ENCODE peak calls at places on chromosomes 3 and 15, in four cellular contexts. One of them, this sample, is unnamed.

GRCh38 chr3:124119056-124119721 is 127.3 kb upstream of the ROPN1 start:
- DNase-seq in GM06990: no peak
- DNase-seq in DND-41: no peak
- DNase-seq in progenitor cell of endocrine pancreas: no peak
- DNase-seq in this sample: no peak

GRCh38 chr3:184335291-184335660 is 2.1 kb upstream of the FAM131A start:
- DNase-seq in GM06990: no peak
- DNase-seq in DND-41: no peak
- DNase-seq in progenitor cell of endocrine pancreas: no peak
- DNase-seq in this sample: peak; percentile 57

GRCh38 chr3:12994357-12994606 is 78.9 kb downstream of the IQSEC1 start:
- DNase-seq in GM06990: peak; percentile 52
- DNase-seq in DND-41: no peak
- DNase-seq in progenitor cell of endocrine pancreas: peak; percentile 28
- DNase-seq in this sample: peak; percentile 76

GRCh38 chr3:137116619-137117018 is 158.8 kb downstream of the IL20RB start:
- DNase-seq in GM06990: no peak
- DNase-seq in DND-41: no peak
- DNase-seq in progenitor cell of endocrine pancreas: no peak
- DNase-seq in this sample: no peak

GRCh38 chr15:36428102-36428845 is 151.2 kb upstream of the CDIN1 start:
- DNase-seq in GM06990: no peak
- DNase-seq in DND-41: no peak
- DNase-seq in progenitor cell of endocrine pancreas: no peak
- DNase-seq in this sample: no peak

GRCh38 chr3:111936967-111937366 is 41.9 kb upstream of the ABHD10 start:
- DNase-seq in GM06990: no peak
- DNase-seq in DND-41: no peak
- DNase-seq in progenitor cell of endocrine pancreas: no peak
- DNase-seq in this sample: no peak

GRCh38 chr3:53067571-53067970 is 21.7 kb upstream of the SFMBT1 start:
- DNase-seq in GM06990: no peak
- DNase-seq in DND-41: no peak
- DNase-seq in progenitor cell of endocrine pancreas: no peak
- DNase-seq in this sample: no peak

GRCh38 chr3:23760325-23760724 is 45.4 kb upstream of the UBE2E1 start:
- DNase-seq in GM06990: no peak
- DNase-seq in DND-41: no peak
- DNase-seq in progenitor cell of endocrine pancreas: no peak
- DNase-seq in this sample: no peak

GRCh38 chr3:70360985-70361384 is 48.5 kb upstream of the MDFIC2 start:
- DNase-seq in GM06990: peak; percentile 45
- DNase-seq in DND-41: no peak
- DNase-seq in progenitor cell of endocrine pancreas: no peak
- DNase-seq in this sample: peak; percentile 5

GRCh38 chr15:61841461-61841860 is 218.8 kb downstream of the VPS13C start:
- DNase-seq in GM06990: no peak
- DNase-seq in DND-41: no peak
- DNase-seq in progenitor cell of endocrine pancreas: no peak
- DNase-seq in this sample: no peak

GRCh38 chr3:11566916-11567315 is 76.8 kb downstream of the VGLL4 start:
- DNase-seq in GM06990: no peak
- DNase-seq in DND-41: no peak
- DNase-seq in progenitor cell of endocrine pancreas: no peak
- DNase-seq in this sample: no peak

GRCh38 chr15:71397377-71397776 is 282.1 kb downstream of the THSD4 start:
- DNase-seq in GM06990: no peak
- DNase-seq in DND-41: no peak
- DNase-seq in progenitor cell of endocrine pancreas: no peak
- DNase-seq in this sample: no peak

GRCh38 chr3:126186749-126187148 is 6.4 kb upstream of the ALDH1L1 start:
- DNase-seq in GM06990: no peak
- DNase-seq in DND-41: no peak
- DNase-seq in progenitor cell of endocrine pancreas: no peak
- DNase-seq in this sample: no peak

GRCh38 chr3:129123314-129124060 is 1.9 kb upstream of the RAB43 start:
- DNase-seq in GM06990: no peak
- DNase-seq in DND-41: no peak
- DNase-seq in progenitor cell of endocrine pancreas: no peak
- DNase-seq in this sample: no peak

GRCh38 chr3:46893146-46893748 is 15.7 kb downstream of the PTH1R start:
- DNase-seq in GM06990: no peak
- DNase-seq in DND-41: no peak
- DNase-seq in progenitor cell of endocrine pancreas: no peak
- DNase-seq in this sample: no peak

GRCh38 chr15:67504796-67505195 is 16.1 kb upstream of the C15orf61 start:
- DNase-seq in GM06990: no peak
- DNase-seq in DND-41: no peak
- DNase-seq in progenitor cell of endocrine pancreas: no peak
- DNase-seq in this sample: no peak

GRCh38 chr3:16362781-16363180 is 97.8 kb downstream of the OXNAD1 start:
- DNase-seq in GM06990: no peak
- DNase-seq in DND-41: no peak
- DNase-seq in progenitor cell of endocrine pancreas: no peak
- DNase-seq in this sample: no peak

GRCh38 chr3:122247825-122248185 is 64.3 kb downstream of the CASR start:
- DNase-seq in GM06990: peak; percentile 54
- DNase-seq in DND-41: no peak
- DNase-seq in progenitor cell of endocrine pancreas: no peak
- DNase-seq in this sample: no peak

GRCh38 chr3:72135636-72136035 is 350.7 kb upstream of the PROK2 start:
- DNase-seq in GM06990: no peak
- DNase-seq in DND-41: no peak
- DNase-seq in progenitor cell of endocrine pancreas: no peak
- DNase-seq in this sample: no peak

GRCh38 chr3:128804017-128804816 is 75.2 kb upstream of the ACAD9 start:
- DNase-seq in GM06990: peak; percentile 71
- DNase-seq in DND-41: peak; percentile 81
- DNase-seq in progenitor cell of endocrine pancreas: no peak
- DNase-seq in this sample: peak; percentile 84

GRCh38 chr3:124759666-124760401 is 29.6 kb downstream of the UMPS start:
- DNase-seq in GM06990: no peak
- DNase-seq in DND-41: no peak
- DNase-seq in progenitor cell of endocrine pancreas: no peak
- DNase-seq in this sample: no peak

GRCh38 chr15:80386151-80386550 is 18.0 kb upstream of the ARNT2 start:
- DNase-seq in GM06990: no peak
- DNase-seq in DND-41: no peak
- DNase-seq in progenitor cell of endocrine pancreas: no peak
- DNase-seq in this sample: no peak

GRCh38 chr3:125645613-125646012 is 50.3 kb upstream of the OSBPL11 start:
- DNase-seq in GM06990: no peak
- DNase-seq in DND-41: no peak
- DNase-seq in progenitor cell of endocrine pancreas: no peak
- DNase-seq in this sample: no peak

GRCh38 chr3:69305011-69305410 is 80.9 kb downstream of the FRMD4B start:
- DNase-seq in GM06990: peak; percentile 58
- DNase-seq in DND-41: no peak
- DNase-seq in progenitor cell of endocrine pancreas: no peak
- DNase-seq in this sample: no peak

GRCh38 chr3:66425032-66425431 is 75.8 kb downstream of the LRIG1 start:
- DNase-seq in GM06990: no peak
- DNase-seq in DND-41: no peak
- DNase-seq in progenitor cell of endocrine pancreas: no peak
- DNase-seq in this sample: no peak

GRCh38 chr15:53833134-53833624 is 73.7 kb upstream of the WDR72 start:
- DNase-seq in GM06990: no peak
- DNase-seq in DND-41: no peak
- DNase-seq in progenitor cell of endocrine pancreas: no peak
- DNase-seq in this sample: no peak

GRCh38 chr3:13932578-13933295 is 52.9 kb upstream of the WNT7A start:
- DNase-seq in GM06990: no peak
- DNase-seq in DND-41: no peak
- DNase-seq in progenitor cell of endocrine pancreas: no peak
- DNase-seq in this sample: no peak

GRCh38 chr3:35322070-35322469 is 317.3 kb upstream of the ARPP21 start:
- DNase-seq in GM06990: no peak
- DNase-seq in DND-41: no peak
- DNase-seq in progenitor cell of endocrine pancreas: no peak
- DNase-seq in this sample: no peak

GRCh38 chr3:117036259-117036799 is 326.8 kb downstream of the TUSC7 start:
- DNase-seq in GM06990: no peak
- DNase-seq in DND-41: no peak
- DNase-seq in progenitor cell of endocrine pancreas: no peak
- DNase-seq in this sample: no peak

GRCh38 chr3:16802382-16802781 is 82.4 kb upstream of the PLCL2 start:
- DNase-seq in GM06990: no peak
- DNase-seq in DND-41: no peak
- DNase-seq in progenitor cell of endocrine pancreas: no peak
- DNase-seq in this sample: no peak

GRCh38 chr15:63156708-63157065 is 590 bp downstream of the RPS27L start:
- DNase-seq in GM06990: no peak
- DNase-seq in DND-41: no peak
- DNase-seq in progenitor cell of endocrine pancreas: no peak
- DNase-seq in this sample: peak; percentile 46

GRCh38 chr3:65748326-65748725 is 290.4 kb downstream of the MAGI1 start:
- DNase-seq in GM06990: no peak
- DNase-seq in DND-41: no peak
- DNase-seq in progenitor cell of endocrine pancreas: no peak
- DNase-seq in this sample: no peak

GRCh38 chr3:169615833-169616232 is 47.7 kb downstream of the MECOM start:
- DNase-seq in GM06990: no peak
- DNase-seq in DND-41: no peak
- DNase-seq in progenitor cell of endocrine pancreas: no peak
- DNase-seq in this sample: no peak

GRCh38 chr3:169623971-169624370 is 39.5 kb downstream of the MECOM start:
- DNase-seq in GM06990: no peak
- DNase-seq in DND-41: no peak
- DNase-seq in progenitor cell of endocrine pancreas: no peak
- DNase-seq in this sample: no peak

GRCh38 chr3:169624533-169624972 is 39.0 kb downstream of the MECOM start:
- DNase-seq in GM06990: no peak
- DNase-seq in DND-41: no peak
- DNase-seq in progenitor cell of endocrine pancreas: no peak
- DNase-seq in this sample: no peak

GRCh38 chr3:169618894-169619792 is 44.4 kb downstream of the MECOM start:
- DNase-seq in GM06990: no peak
- DNase-seq in DND-41: no peak
- DNase-seq in progenitor cell of endocrine pancreas: no peak
- DNase-seq in this sample: no peak

GRCh38 chr3:169619793-169620192 is 43.7 kb downstream of the MECOM start:
- DNase-seq in GM06990: no peak
- DNase-seq in DND-41: no peak
- DNase-seq in progenitor cell of endocrine pancreas: no peak
- DNase-seq in this sample: no peak
- TF ChIP-seq CTCF in GM06990: no peak
- TF ChIP-seq CTCF in DND-41: no peak
- TF ChIP-seq CTCF in progenitor cell of endocrine pancreas: no peak
- TF ChIP-seq CTCF in this sample: no peak

DNA sequence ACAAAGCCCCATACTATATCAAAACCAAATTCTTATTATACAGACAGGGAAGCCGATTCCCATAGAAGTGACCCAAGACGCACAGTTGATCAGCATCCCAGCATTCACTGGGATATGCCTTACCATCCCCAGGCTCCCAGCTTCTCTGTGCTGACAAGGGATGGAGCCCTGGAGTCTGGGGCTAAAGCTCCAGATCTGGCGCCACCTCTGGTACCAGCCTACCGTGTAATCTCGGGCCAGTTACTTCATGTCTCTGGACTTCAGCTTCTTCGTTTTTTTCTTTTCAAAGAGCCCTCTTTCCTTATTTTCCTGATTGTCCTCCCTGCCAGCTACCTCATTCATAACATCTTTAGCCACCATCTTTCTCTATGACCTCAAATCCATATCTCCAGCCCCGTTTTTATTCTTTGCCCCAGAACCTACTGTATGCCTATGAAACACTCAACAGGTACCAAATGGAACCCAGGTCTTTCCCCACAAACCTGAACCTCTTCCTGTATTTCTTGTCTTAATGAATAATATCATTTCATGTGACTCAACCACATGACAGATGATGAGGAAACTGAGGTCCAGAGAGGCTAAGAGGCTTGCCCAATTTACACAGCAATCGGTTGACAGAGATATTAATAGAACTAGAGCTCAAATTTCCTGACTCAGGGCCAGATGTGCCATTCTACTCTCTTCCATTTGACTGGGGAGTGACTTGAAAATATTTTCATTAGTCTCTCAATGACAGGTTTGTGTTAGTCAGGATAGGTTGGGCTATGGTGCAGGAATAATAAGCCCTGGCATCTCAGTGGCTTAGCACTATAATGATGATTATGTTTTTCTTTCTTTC is 85.4 kb upstream of the TLE3 start:
- DNase-seq in GM06990: no peak
- DNase-seq in DND-41: no peak
- DNase-seq in progenitor cell of endocrine pancreas: no peak
- DNase-seq in this sample: no peak
- TF ChIP-seq CTCF in GM06990: peak; percentile 31
- TF ChIP-seq CTCF in DND-41: no peak
- TF ChIP-seq CTCF in progenitor cell of endocrine pancreas: no peak
- TF ChIP-seq CTCF in this sample: no peak

DNA sequence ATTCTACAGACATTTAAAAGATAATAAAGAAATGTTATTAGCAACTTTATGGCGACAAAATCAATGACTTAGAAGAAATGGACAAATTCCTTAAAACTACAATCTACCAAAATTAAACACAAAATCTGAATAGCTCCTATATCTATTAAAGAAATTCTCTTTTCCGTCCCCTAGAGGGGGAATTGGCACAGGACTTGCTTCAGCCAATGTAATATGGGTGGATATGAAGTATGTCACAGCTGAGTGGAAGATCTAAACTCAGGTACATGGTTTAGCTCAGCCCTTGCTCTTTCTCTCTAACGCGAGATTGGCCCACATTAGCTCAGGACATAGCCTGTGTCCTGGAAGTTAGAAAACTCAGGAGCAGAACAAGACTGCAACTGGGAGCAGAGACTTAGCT is 79.3 kb downstream of the DNAH12 start:
- DNase-seq in GM06990: no peak
- DNase-seq in DND-41: no peak
- DNase-seq in progenitor cell of endocrine pancreas: no peak
- DNase-seq in this sample: no peak
- TF ChIP-seq CTCF in GM06990: no peak
- TF ChIP-seq CTCF in DND-41: peak; percentile 4
- TF ChIP-seq CTCF in progenitor cell of endocrine pancreas: peak; percentile 27
- TF ChIP-seq CTCF in this sample: no peak

DNA sequence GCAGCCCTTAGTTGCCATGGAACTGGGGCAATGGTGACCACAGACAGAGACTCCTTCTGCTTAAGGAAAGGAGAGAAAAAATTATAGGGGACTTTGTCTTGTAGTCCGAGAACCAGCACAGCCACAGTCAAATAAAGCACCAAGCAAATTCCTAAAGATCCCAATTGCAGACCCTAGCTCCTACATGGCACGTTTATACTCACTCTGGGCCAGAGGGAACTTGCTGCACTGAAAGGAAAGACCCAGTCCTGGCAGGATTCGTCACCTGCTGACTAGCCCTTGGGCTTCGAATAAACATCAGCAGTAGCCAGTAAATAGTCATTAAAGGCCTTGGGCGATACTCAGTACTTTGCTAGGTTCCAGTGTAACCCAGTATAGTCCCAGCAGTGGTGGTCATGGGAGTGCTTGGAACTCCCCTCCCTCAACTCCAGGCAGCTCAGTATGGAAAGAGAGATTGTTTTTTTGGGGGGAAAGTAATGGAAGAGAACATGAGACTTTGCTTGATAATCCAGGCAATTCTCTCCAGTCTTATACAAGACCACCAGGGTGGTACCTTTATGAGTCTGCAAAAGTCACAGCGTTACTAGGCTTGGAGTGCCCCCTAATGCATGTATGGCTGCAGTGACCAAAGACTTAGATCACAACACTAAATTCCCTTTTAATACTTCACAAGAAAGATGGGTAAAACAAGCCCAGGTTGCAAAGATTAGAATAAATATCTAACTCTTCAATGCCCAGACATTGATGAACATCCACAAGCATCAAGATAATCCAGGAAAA is 66.4 kb upstream of the AGTR1 start:
- DNase-seq in GM06990: no peak
- DNase-seq in DND-41: no peak
- DNase-seq in progenitor cell of endocrine pancreas: no peak
- DNase-seq in this sample: no peak
- TF ChIP-seq CTCF in GM06990: no peak
- TF ChIP-seq CTCF in DND-41: peak; percentile 21
- TF ChIP-seq CTCF in progenitor cell of endocrine pancreas: peak; percentile 63
- TF ChIP-seq CTCF in this sample: no peak

This sample was measured in GM13976.